ENCODE peak calls at places on chromosome 17, in four cellular contexts. V, Z, W and Y are unnamed samples.

GRCh38 chr17:80421381-80422090 is 6.6 kb downstream of the ENDOV start:
- DNase-seq in V (no peak), Z (no peak), W (peak), Y (no peak)

GRCh38 chr17:67079481-67079880 is 35.1 kb downstream of the CACNG1 start:
- DNase-seq in W (no peak), Z (no peak), V (no peak), Y (no peak)

GRCh38 chr17:74201250-74201649 is 2.2 kb upstream of the RPL38 start:
- DNase-seq in W (no peak), Z (no peak), V (no peak), Y (no peak)

GRCh38 chr17:79658811-79659207 is 48.0 kb upstream of the RBFOX3 start:
- DNase-seq in Z (peak), W (peak), V (peak), Y (no peak)

GRCh38 chr17:31391496-31391949 is at the start of gene RAB11FIP4:
- DNase-seq in Z (peak), W (peak), V (no peak), Y (no peak)

GRCh38 chr17:64128787-64129514 is 993 bp downstream of the ERN1 start:
- DNase-seq in W (no peak), Z (no peak), V (no peak), Y (no peak)

GRCh38 chr17:76472726-76473125 is 5.3 kb downstream of the AANAT start:
- DNase-seq in V (no peak), Z (no peak), W (no peak), Y (no peak)

GRCh38 chr17:35312346-35312745 is 61.1 kb downstream of the SLFN11 start:
- DNase-seq in Z (no peak), V (no peak), W (no peak), Y (no peak)

GRCh38 chr17:11880714-11881113 is 116.6 kb downstream of the ZNF18 start:
- DNase-seq in V (peak), Z (peak), W (no peak), Y (no peak)

GRCh38 chr17:7851438-7852261 is 3.2 kb upstream of the TMEM88 start:
- DNase-seq in W (peak), Z (peak), V (peak), Y (peak)

GRCh38 chr17:68613739-68614298 is 12.7 kb upstream of the FAM20A start:
- DNase-seq in V (peak), W (peak), Z (peak), Y (no peak)

GRCh38 chr17:76480676-76481075 is 13.3 kb downstream of the AANAT start:
- DNase-seq in V (no peak), W (no peak), Z (no peak), Y (no peak)

GRCh38 chr17:19448341-19449268 is 37.6 kb downstream of the RNF112 start:
- DNase-seq in Z (no peak), W (no peak), V (peak), Y (no peak)

GRCh38 chr17:57366177-57366557 is 109.8 kb downstream of the MSI2 start:
- DNase-seq in Z (no peak), V (no peak), W (no peak), Y (no peak)

GRCh38 chr17:17032131-17032692 is 10.0 kb upstream of the MPRIP start:
- DNase-seq in V (peak), Z (no peak), W (no peak), Y (no peak)

GRCh38 chr17:32335647-32336046 is 6.3 kb downstream of the C17orf75 start:
- DNase-seq in W (no peak), Z (no peak), V (no peak), Y (no peak)

GRCh38 chr17:70609566-70609965 is 440.2 kb downstream of the KCNJ2 start:
- DNase-seq in W (no peak), Z (no peak), V (no peak), Y (no peak)

GRCh38 chr17:6936370-6937028 is 59.4 kb upstream of the ALOX12 start:
- DNase-seq in W (no peak), Z (no peak), V (no peak), Y (no peak)

GRCh38 chr17:73462830-73463229 is 151.0 kb upstream of the CDC42EP4 start:
- DNase-seq in V (no peak), W (no peak), Z (no peak), Y (no peak)

GRCh38 chr17:11446316-11446715 is 152.0 kb upstream of the DNAH9 start:
- DNase-seq in V (no peak), W (no peak), Z (no peak), Y (no peak)

GRCh38 chr17:1627219-1627986 is 1.2 kb downstream of the SLC43A2 start:
- DNase-seq in W (peak), V (no peak), Z (peak), Y (no peak)

GRCh38 chr17:35898283-35899070 is 18.3 kb upstream of the CCL5 start:
- DNase-seq in Z (no peak), W (no peak), V (no peak), Y (no peak)

GRCh38 chr17:80703109-80703508 is 158.5 kb downstream of the RPTOR start:
- DNase-seq in W (no peak), Z (no peak), V (no peak), Y (no peak)

GRCh38 chr17:21370430-21370829 is 5.7 kb upstream of the KCNJ12 start:
- DNase-seq in V (no peak), Z (no peak), W (no peak), Y (no peak)
- TF ChIP-seq BRCA1 in V (no peak), Z (no peak), W (no peak), Y (no peak)

GRCh38 chr17:39927101-39927927 is at the start of the genes LRRC3C and ORMDL3:
- DNase-seq in W (peak), V (peak), Z (peak), Y (no peak)

GRCh38 chr17:39925282-39926134 is 1.9 kb downstream of the ORMDL3 start:
- DNase-seq in W (no peak), V (no peak), Z (peak), Y (no peak)

GRCh38 chr17:39926135-39926587 is 1.2 kb downstream of the ORMDL3 start:
- DNase-seq in V (no peak), Z (no peak), W (no peak), Y (no peak)

GRCh38 chr17:39927928-39928867 is 666 bp downstream of the LRRC3C start:
- DNase-seq in Z (peak), V (peak), W (peak), Y (no peak)

DNA sequence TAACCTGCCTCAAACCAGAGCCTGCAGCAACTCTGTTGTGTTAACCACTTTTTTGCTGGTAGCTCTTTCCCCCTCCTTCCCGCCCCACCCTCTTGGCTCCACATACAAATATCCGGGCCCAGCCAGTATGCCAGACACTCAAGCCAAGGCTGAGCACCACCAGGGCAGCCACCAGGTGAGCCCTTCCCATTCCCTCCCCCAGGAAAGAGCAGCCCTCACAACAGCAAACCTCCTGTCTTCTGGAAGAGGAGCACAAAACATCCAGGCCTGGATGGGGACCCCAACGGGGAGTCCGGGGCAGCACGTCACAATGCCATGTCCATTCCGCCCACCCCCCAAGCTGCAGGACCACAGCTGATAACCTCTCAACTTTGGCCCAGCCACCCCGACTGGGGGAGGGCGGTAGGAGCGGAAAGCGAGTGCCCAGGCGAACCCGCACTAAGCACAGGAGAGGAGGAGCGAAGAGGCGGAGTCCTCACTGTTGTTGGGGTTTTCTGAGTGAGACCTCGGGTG is 757 bp downstream of the ORMDL3 start:
- DNase-seq in V (peak), W (no peak), Z (peak), Y (no peak)
- TF ChIP-seq BRCA1 in V (no peak), W (no peak), Z (no peak), Y (no peak)

GRCh38 chr17:46150216-46150963 is 42.8 kb downstream of the KANSL1 start:
- DNase-seq in Z (peak), W (no peak), V (no peak), Y (no peak)

GRCh38 chr17:46157443-46158107 is 35.7 kb downstream of the KANSL1 start:
- DNase-seq in Z (no peak), V (no peak), W (no peak), Y (no peak)

GRCh38 chr17:46152423-46152822 is 40.8 kb downstream of the KANSL1 start:
- DNase-seq in W (no peak), V (no peak), Z (no peak), Y (peak)

GRCh38 chr17:46151762-46152161 is 41.5 kb downstream of the KANSL1 start:
- DNase-seq in W (no peak), V (no peak), Z (no peak), Y (no peak)

GRCh38 chr17:46154151-46154816 is 38.9 kb downstream of the KANSL1 start:
- DNase-seq in W (no peak), V (no peak), Z (no peak), Y (no peak)
- TF ChIP-seq BRCA1 in W (no peak), V (no peak), Z (no peak), Y (no peak)

DNA sequence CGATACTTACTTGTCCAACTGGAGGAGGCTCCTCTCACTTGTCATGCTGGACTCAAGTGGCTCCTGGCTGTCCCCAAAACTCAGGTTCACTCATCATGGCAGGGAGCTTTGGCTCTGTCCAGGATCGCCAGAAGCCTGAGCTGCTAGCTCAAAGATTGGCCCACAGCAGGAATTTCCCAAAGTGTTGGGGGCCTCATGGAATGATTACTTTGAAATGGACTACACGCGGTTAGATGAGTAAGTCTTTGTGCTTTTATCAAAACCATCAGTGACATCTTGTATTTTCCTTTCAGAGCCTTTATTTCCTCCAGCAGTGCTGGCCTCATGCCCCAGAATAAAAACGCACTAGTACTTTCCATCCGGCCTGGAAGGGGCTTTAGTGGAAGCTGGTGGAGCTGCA is 29.2 kb upstream of the PHB1 start:
- DNase-seq in Z (no peak), V (peak), W (no peak), Y (no peak)
- TF ChIP-seq BRCA1 in Z (no peak), V (no peak), W (no peak), Y (no peak)

GRCh38 chr17:3755335-3756030 is 31.8 kb downstream of the HASPIN start:
- DNase-seq in W (no peak), V (no peak), Z (no peak), Y (no peak)
- TF ChIP-seq BRCA1 in W (no peak), V (no peak), Z (no peak), Y (no peak)